ENCODE peak calls at places on chromosomes 16 and 17, in five cellular contexts. H is IMR-90; G is cardiac muscle cell; D is stimulated activated effector memory CD8-positive, alpha-beta T cell treated with anti-CD3 and anti-CD28 coated beads, Interleukin-12 subunit alpha, Interleukin-12 subunit beta, amount 100 ng/mL, for 72 hours; R is stimulated activated CD4-positive, alpha-beta T cell treated with anti-CD3 and anti-CD28 coated beads, Interleukin-1b, Interleukin-23, amount 100 ng/mL, for 48 hours. E is an unnamed sample.

GRCh38 chr16:51107742-51108141 is 43.3 kb downstream of the SALL1 start:
- DNase-seq in H (no peak), G (no peak), D (no peak), R (no peak), E (no peak)

GRCh38 chr16:61836804-61837398 is 199.3 kb downstream of the CDH8 start:
- DNase-seq in H (no peak), G (peak), D (no peak), R (no peak), E (no peak)

GRCh38 chr16:1054660-1055556 is 17.6 kb upstream of the SSTR5 start:
- DNase-seq in H (peak), G (peak), D (peak), R (no peak), E (peak)

GRCh38 chr16:69131167-69131748 is 1.1 kb downstream of the CHTF8 start:
- DNase-seq in H (peak), G (peak), D (no peak), R (no peak), E (no peak)

GRCh38 chr17:32993977-32994376 is 2.3 kb downstream of the SPACA3 start:
- DNase-seq in H (no peak), G (no peak), D (no peak), R (no peak), E (no peak)

GRCh38 chr17:37726891-37727780 is 17.7 kb downstream of the HNF1B start:
- DNase-seq in H (no peak), G (no peak), D (no peak), R (no peak), E (no peak)

GRCh38 chr17:41972571-41973411 is 6.2 kb downstream of the CNP start:
- DNase-seq in H (no peak), G (no peak), D (no peak), R (no peak), E (no peak)

GRCh38 chr17:70190959-70191805 is 21.9 kb downstream of the KCNJ2 start:
- DNase-seq in H (peak), G (no peak), D (no peak), R (no peak), E (no peak)

GRCh38 chr17:3710951-3711383 is 12.7 kb upstream of the HASPIN start:
- DNase-seq in H (peak), G (no peak), D (peak), R (peak), E (no peak)

GRCh38 chr17:61218438-61218837 is 181.2 kb upstream of the TBX2 start:
- DNase-seq in H (peak), G (no peak), D (no peak), R (no peak), E (no peak)

GRCh38 chr17:34312080-34312479 is 7.2 kb upstream of the CCL8 start:
- DNase-seq in H (peak), G (no peak), D (no peak), R (no peak), E (no peak)

GRCh38 chr16:55324491-55325447 is 766 bp downstream of the IRX6 start:
- DNase-seq in H (no peak), G (no peak), D (no peak), R (no peak), E (peak)

GRCh38 chr17:45294506-45294905 is 22.3 kb downstream of the MAP3K14 start:
- DNase-seq in H (peak), G (no peak), D (no peak), R (no peak), E (no peak)

GRCh38 chr16:66886346-66886745 is 6.0 kb downstream of the PDP2 start:
- DNase-seq in H (peak), G (no peak), D (no peak), R (no peak), E (no peak)

GRCh38 chr16:30458561-30459394 is 13.1 kb upstream of the SEPHS2 start:
- DNase-seq in H (no peak), G (no peak), D (peak), R (peak), E (no peak)

GRCh38 chr16:4915226-4915761 is 21.7 kb downstream of the PPL start:
- DNase-seq in H (peak), G (no peak), D (no peak), R (no peak), E (no peak)

GRCh38 chr16:25635449-25635848 is 56.3 kb upstream of the HS3ST4 start:
- DNase-seq in H (no peak), G (no peak), D (no peak), R (no peak), E (no peak)